ENCODE peak calls at places on chromosomes 1 and 21, in ten cellular contexts. One of them, this sample, is unnamed.

GRCh38 chr1:207876129-207876528 is 34.8 kb downstream of the CD34 start:
- DNase-seq in NCI-H1105: no peak
- DNase-seq in effector memory CD4-positive, alpha-beta T cell: no peak
- DNase-seq in PC-3: no peak
- DNase-seq in MV-4-11: peak; percentile 15
- DNase-seq in RPMI7951: no peak
- DNase-seq in posterior cingulate gyrus: no peak
- DNase-seq in Ammon's horn: no peak
- DNase-seq in T-helper 2 cell: no peak
- DNase-seq in stimulated activated CD8-positive, alpha-beta memory T cell treated with anti-CD3 and anti-CD28 coated beads, Interleukin-2, amount 100 ng/mL, for 1 hour: no peak
- DNase-seq in this sample: no peak

GRCh38 chr1:26020390-26020789 is 1.2 kb upstream of the EXTL1 start:
- DNase-seq in NCI-H1105: no peak
- DNase-seq in effector memory CD4-positive, alpha-beta T cell: no peak
- DNase-seq in PC-3: no peak
- DNase-seq in MV-4-11: no peak
- DNase-seq in RPMI7951: peak; percentile 59
- DNase-seq in posterior cingulate gyrus: peak; percentile 88
- DNase-seq in Ammon's horn: no peak
- DNase-seq in T-helper 2 cell: no peak
- DNase-seq in stimulated activated CD8-positive, alpha-beta memory T cell treated with anti-CD3 and anti-CD28 coated beads, Interleukin-2, amount 100 ng/mL, for 1 hour: no peak
- DNase-seq in this sample: no peak

GRCh38 chr1:116808476-116809180 is 54.4 kb downstream of the CD2 start:
- DNase-seq in NCI-H1105: no peak
- DNase-seq in effector memory CD4-positive, alpha-beta T cell: no peak
- DNase-seq in PC-3: no peak
- DNase-seq in MV-4-11: no peak
- DNase-seq in RPMI7951: no peak
- DNase-seq in posterior cingulate gyrus: no peak
- DNase-seq in Ammon's horn: no peak
- DNase-seq in T-helper 2 cell: no peak
- DNase-seq in stimulated activated CD8-positive, alpha-beta memory T cell treated with anti-CD3 and anti-CD28 coated beads, Interleukin-2, amount 100 ng/mL, for 1 hour: no peak
- DNase-seq in this sample: no peak

GRCh38 chr21:38985423-38986378 is 180.0 kb downstream of the ETS2 start:
- DNase-seq in NCI-H1105: peak; percentile 89
- DNase-seq in effector memory CD4-positive, alpha-beta T cell: no peak
- DNase-seq in PC-3: no peak
- DNase-seq in MV-4-11: peak; percentile 97
- DNase-seq in RPMI7951: peak; percentile 99
- DNase-seq in posterior cingulate gyrus: no peak
- DNase-seq in Ammon's horn: peak; percentile 37
- DNase-seq in T-helper 2 cell: peak; percentile 3
- DNase-seq in stimulated activated CD8-positive, alpha-beta memory T cell treated with anti-CD3 and anti-CD28 coated beads, Interleukin-2, amount 100 ng/mL, for 1 hour: no peak
- DNase-seq in this sample: no peak

GRCh38 chr1:58573705-58574591 is 3.1 kb downstream of the TACSTD2 start:
- DNase-seq in NCI-H1105: no peak
- DNase-seq in effector memory CD4-positive, alpha-beta T cell: peak; percentile 14
- DNase-seq in PC-3: peak; percentile 35
- DNase-seq in MV-4-11: no peak
- DNase-seq in RPMI7951: peak; percentile 20
- DNase-seq in posterior cingulate gyrus: no peak
- DNase-seq in Ammon's horn: no peak
- DNase-seq in T-helper 2 cell: no peak
- DNase-seq in stimulated activated CD8-positive, alpha-beta memory T cell treated with anti-CD3 and anti-CD28 coated beads, Interleukin-2, amount 100 ng/mL, for 1 hour: no peak
- DNase-seq in this sample: no peak

GRCh38 chr1:53769780-53770179 is 30.8 kb upstream of the GLIS1 start:
- DNase-seq in NCI-H1105: no peak
- DNase-seq in effector memory CD4-positive, alpha-beta T cell: no peak
- DNase-seq in PC-3: no peak
- DNase-seq in MV-4-11: no peak
- DNase-seq in RPMI7951: no peak
- DNase-seq in posterior cingulate gyrus: no peak
- DNase-seq in Ammon's horn: no peak
- DNase-seq in T-helper 2 cell: no peak
- DNase-seq in stimulated activated CD8-positive, alpha-beta memory T cell treated with anti-CD3 and anti-CD28 coated beads, Interleukin-2, amount 100 ng/mL, for 1 hour: no peak
- DNase-seq in this sample: no peak

GRCh38 chr1:10170362-10170665 is 40.1 kb upstream of the KIF1B start:
- DNase-seq in NCI-H1105: no peak
- DNase-seq in effector memory CD4-positive, alpha-beta T cell: no peak
- DNase-seq in PC-3: peak; percentile 88
- DNase-seq in MV-4-11: peak; percentile 62
- DNase-seq in RPMI7951: no peak
- DNase-seq in posterior cingulate gyrus: no peak
- DNase-seq in Ammon's horn: no peak
- DNase-seq in T-helper 2 cell: no peak
- DNase-seq in stimulated activated CD8-positive, alpha-beta memory T cell treated with anti-CD3 and anti-CD28 coated beads, Interleukin-2, amount 100 ng/mL, for 1 hour: no peak
- DNase-seq in this sample: no peak

GRCh38 chr1:64823691-64824476 is 79.0 kb downstream of the RAVER2 start:
- DNase-seq in NCI-H1105: peak; percentile 72
- DNase-seq in effector memory CD4-positive, alpha-beta T cell: peak; percentile 47
- DNase-seq in PC-3: peak; percentile 84
- DNase-seq in MV-4-11: peak; percentile 44
- DNase-seq in RPMI7951: peak; percentile 67
- DNase-seq in posterior cingulate gyrus: peak; percentile 75
- DNase-seq in Ammon's horn: peak; percentile 85
- DNase-seq in T-helper 2 cell: peak; percentile 23
- DNase-seq in stimulated activated CD8-positive, alpha-beta memory T cell treated with anti-CD3 and anti-CD28 coated beads, Interleukin-2, amount 100 ng/mL, for 1 hour: peak; percentile 33
- DNase-seq in this sample: peak; percentile 67

GRCh38 chr1:156399355-156400125 is 30.5 kb downstream of the RHBG start:
- DNase-seq in NCI-H1105: no peak
- DNase-seq in effector memory CD4-positive, alpha-beta T cell: no peak
- DNase-seq in PC-3: no peak
- DNase-seq in MV-4-11: no peak
- DNase-seq in RPMI7951: no peak
- DNase-seq in posterior cingulate gyrus: no peak
- DNase-seq in Ammon's horn: no peak
- DNase-seq in T-helper 2 cell: no peak
- DNase-seq in stimulated activated CD8-positive, alpha-beta memory T cell treated with anti-CD3 and anti-CD28 coated beads, Interleukin-2, amount 100 ng/mL, for 1 hour: no peak
- DNase-seq in this sample: no peak

GRCh38 chr1:22229374-22229773 is 86.5 kb upstream of the WNT4 start:
- DNase-seq in NCI-H1105: no peak
- DNase-seq in effector memory CD4-positive, alpha-beta T cell: no peak
- DNase-seq in PC-3: peak; percentile 87
- DNase-seq in MV-4-11: no peak
- DNase-seq in RPMI7951: peak; percentile 25
- DNase-seq in posterior cingulate gyrus: peak; percentile 5
- DNase-seq in Ammon's horn: no peak
- DNase-seq in T-helper 2 cell: no peak
- DNase-seq in stimulated activated CD8-positive, alpha-beta memory T cell treated with anti-CD3 and anti-CD28 coated beads, Interleukin-2, amount 100 ng/mL, for 1 hour: no peak
- DNase-seq in this sample: no peak

GRCh38 chr1:33017175-33017574 is 19.5 kb downstream of the AK2 start:
- DNase-seq in NCI-H1105: no peak
- DNase-seq in effector memory CD4-positive, alpha-beta T cell: no peak
- DNase-seq in PC-3: no peak
- DNase-seq in MV-4-11: no peak
- DNase-seq in RPMI7951: no peak
- DNase-seq in posterior cingulate gyrus: no peak
- DNase-seq in Ammon's horn: no peak
- DNase-seq in T-helper 2 cell: no peak
- DNase-seq in stimulated activated CD8-positive, alpha-beta memory T cell treated with anti-CD3 and anti-CD28 coated beads, Interleukin-2, amount 100 ng/mL, for 1 hour: no peak
- DNase-seq in this sample: no peak

GRCh38 chr1:179038528-179039281 is 13.0 kb downstream of the FAM20B start:
- DNase-seq in NCI-H1105: no peak
- DNase-seq in effector memory CD4-positive, alpha-beta T cell: no peak
- DNase-seq in PC-3: no peak
- DNase-seq in MV-4-11: no peak
- DNase-seq in RPMI7951: no peak
- DNase-seq in posterior cingulate gyrus: no peak
- DNase-seq in Ammon's horn: no peak
- DNase-seq in T-helper 2 cell: no peak
- DNase-seq in stimulated activated CD8-positive, alpha-beta memory T cell treated with anti-CD3 and anti-CD28 coated beads, Interleukin-2, amount 100 ng/mL, for 1 hour: no peak
- DNase-seq in this sample: no peak

GRCh38 chr1:64100791-64101190 is 102.6 kb upstream of the UBE2U start:
- DNase-seq in NCI-H1105: no peak
- DNase-seq in effector memory CD4-positive, alpha-beta T cell: no peak
- DNase-seq in PC-3: no peak
- DNase-seq in MV-4-11: no peak
- DNase-seq in RPMI7951: no peak
- DNase-seq in posterior cingulate gyrus: no peak
- DNase-seq in Ammon's horn: no peak
- DNase-seq in T-helper 2 cell: no peak
- DNase-seq in stimulated activated CD8-positive, alpha-beta memory T cell treated with anti-CD3 and anti-CD28 coated beads, Interleukin-2, amount 100 ng/mL, for 1 hour: no peak
- DNase-seq in this sample: no peak

GRCh38 chr1:53621144-53621543 is 117.8 kb downstream of the GLIS1 start:
- DNase-seq in NCI-H1105: no peak
- DNase-seq in effector memory CD4-positive, alpha-beta T cell: no peak
- DNase-seq in PC-3: no peak
- DNase-seq in MV-4-11: no peak
- DNase-seq in RPMI7951: no peak
- DNase-seq in posterior cingulate gyrus: no peak
- DNase-seq in Ammon's horn: no peak
- DNase-seq in T-helper 2 cell: no peak
- DNase-seq in stimulated activated CD8-positive, alpha-beta memory T cell treated with anti-CD3 and anti-CD28 coated beads, Interleukin-2, amount 100 ng/mL, for 1 hour: no peak
- DNase-seq in this sample: no peak

GRCh38 chr1:226632169-226632884 is 83.8 kb downstream of the STUM start:
- DNase-seq in NCI-H1105: no peak
- DNase-seq in effector memory CD4-positive, alpha-beta T cell: no peak
- DNase-seq in PC-3: no peak
- DNase-seq in MV-4-11: no peak
- DNase-seq in RPMI7951: no peak
- DNase-seq in posterior cingulate gyrus: peak; percentile 35
- DNase-seq in Ammon's horn: no peak
- DNase-seq in T-helper 2 cell: no peak
- DNase-seq in stimulated activated CD8-positive, alpha-beta memory T cell treated with anti-CD3 and anti-CD28 coated beads, Interleukin-2, amount 100 ng/mL, for 1 hour: no peak
- DNase-seq in this sample: no peak

GRCh38 chr1:54816130-54816529 is 15.0 kb upstream of the TTC22 start:
- DNase-seq in NCI-H1105: no peak
- DNase-seq in effector memory CD4-positive, alpha-beta T cell: no peak
- DNase-seq in PC-3: no peak
- DNase-seq in MV-4-11: no peak
- DNase-seq in RPMI7951: no peak
- DNase-seq in posterior cingulate gyrus: no peak
- DNase-seq in Ammon's horn: no peak
- DNase-seq in T-helper 2 cell: no peak
- DNase-seq in stimulated activated CD8-positive, alpha-beta memory T cell treated with anti-CD3 and anti-CD28 coated beads, Interleukin-2, amount 100 ng/mL, for 1 hour: no peak
- DNase-seq in this sample: no peak

GRCh38 chr1:230248876-230249275 is 177.3 kb downstream of the PGBD5 start:
- DNase-seq in NCI-H1105: no peak
- DNase-seq in effector memory CD4-positive, alpha-beta T cell: no peak
- DNase-seq in PC-3: no peak
- DNase-seq in MV-4-11: no peak
- DNase-seq in RPMI7951: no peak
- DNase-seq in posterior cingulate gyrus: no peak
- DNase-seq in Ammon's horn: no peak
- DNase-seq in T-helper 2 cell: no peak
- DNase-seq in stimulated activated CD8-positive, alpha-beta memory T cell treated with anti-CD3 and anti-CD28 coated beads, Interleukin-2, amount 100 ng/mL, for 1 hour: no peak
- DNase-seq in this sample: no peak

GRCh38 chr21:29304577-29304976 is 5.9 kb downstream of the BACH1 start:
- DNase-seq in NCI-H1105: no peak
- DNase-seq in effector memory CD4-positive, alpha-beta T cell: no peak
- DNase-seq in PC-3: no peak
- DNase-seq in MV-4-11: peak; percentile 34
- DNase-seq in RPMI7951: no peak
- DNase-seq in posterior cingulate gyrus: no peak
- DNase-seq in Ammon's horn: no peak
- DNase-seq in T-helper 2 cell: no peak
- DNase-seq in stimulated activated CD8-positive, alpha-beta memory T cell treated with anti-CD3 and anti-CD28 coated beads, Interleukin-2, amount 100 ng/mL, for 1 hour: no peak
- DNase-seq in this sample: no peak

GRCh38 chr1:113747376-113747775 is 11.9 kb downstream of the PHTF1 start:
- DNase-seq in NCI-H1105: no peak
- DNase-seq in effector memory CD4-positive, alpha-beta T cell: no peak
- DNase-seq in PC-3: no peak
- DNase-seq in MV-4-11: no peak
- DNase-seq in RPMI7951: no peak
- DNase-seq in posterior cingulate gyrus: no peak
- DNase-seq in Ammon's horn: no peak
- DNase-seq in T-helper 2 cell: no peak
- DNase-seq in stimulated activated CD8-positive, alpha-beta memory T cell treated with anti-CD3 and anti-CD28 coated beads, Interleukin-2, amount 100 ng/mL, for 1 hour: no peak
- DNase-seq in this sample: no peak

GRCh38 chr1:153977250-153978240 is at the start of gene JTB:
- DNase-seq in NCI-H1105: peak; percentile 80
- DNase-seq in effector memory CD4-positive, alpha-beta T cell: peak; percentile 78
- DNase-seq in PC-3: peak; percentile 89
- DNase-seq in MV-4-11: peak; percentile 71
- DNase-seq in RPMI7951: peak; percentile 74
- DNase-seq in posterior cingulate gyrus: peak; percentile 97
- DNase-seq in Ammon's horn: peak; percentile 93
- DNase-seq in T-helper 2 cell: peak; percentile 78
- DNase-seq in stimulated activated CD8-positive, alpha-beta memory T cell treated with anti-CD3 and anti-CD28 coated beads, Interleukin-2, amount 100 ng/mL, for 1 hour: peak; percentile 69
- DNase-seq in this sample: peak; percentile 87

GRCh38 chr1:201769966-201770365 is 59.0 kb upstream of the IPO9 start:
- DNase-seq in NCI-H1105: no peak
- DNase-seq in effector memory CD4-positive, alpha-beta T cell: no peak
- DNase-seq in PC-3: no peak
- DNase-seq in MV-4-11: no peak
- DNase-seq in RPMI7951: peak; percentile 79
- DNase-seq in posterior cingulate gyrus: peak; percentile 90
- DNase-seq in Ammon's horn: peak; percentile 98
- DNase-seq in T-helper 2 cell: no peak
- DNase-seq in stimulated activated CD8-positive, alpha-beta memory T cell treated with anti-CD3 and anti-CD28 coated beads, Interleukin-2, amount 100 ng/mL, for 1 hour: no peak
- DNase-seq in this sample: peak; percentile 66

GRCh38 chr1:15343729-15344128 is 66.0 kb upstream of the EFHD2 start:
- DNase-seq in NCI-H1105: peak; percentile 4
- DNase-seq in effector memory CD4-positive, alpha-beta T cell: no peak
- DNase-seq in PC-3: no peak
- DNase-seq in MV-4-11: no peak
- DNase-seq in RPMI7951: peak; percentile 52
- DNase-seq in posterior cingulate gyrus: no peak
- DNase-seq in Ammon's horn: no peak
- DNase-seq in T-helper 2 cell: no peak
- DNase-seq in stimulated activated CD8-positive, alpha-beta memory T cell treated with anti-CD3 and anti-CD28 coated beads, Interleukin-2, amount 100 ng/mL, for 1 hour: no peak
- DNase-seq in this sample: no peak

GRCh38 chr1:68229927-68230812 is 2.2 kb downstream of the WLS start:
- DNase-seq in NCI-H1105: peak; percentile 63
- DNase-seq in effector memory CD4-positive, alpha-beta T cell: no peak
- DNase-seq in PC-3: no peak
- DNase-seq in MV-4-11: no peak
- DNase-seq in RPMI7951: peak; percentile 15
- DNase-seq in posterior cingulate gyrus: no peak
- DNase-seq in Ammon's horn: no peak
- DNase-seq in T-helper 2 cell: no peak
- DNase-seq in stimulated activated CD8-positive, alpha-beta memory T cell treated with anti-CD3 and anti-CD28 coated beads, Interleukin-2, amount 100 ng/mL, for 1 hour: no peak
- DNase-seq in this sample: no peak

GRCh38 chr1:168348146-168348709 is 67.6 kb downstream of the TBX19 start:
- DNase-seq in NCI-H1105: no peak
- DNase-seq in effector memory CD4-positive, alpha-beta T cell: no peak
- DNase-seq in PC-3: peak; percentile 70
- DNase-seq in MV-4-11: no peak
- DNase-seq in RPMI7951: peak; percentile 60
- DNase-seq in posterior cingulate gyrus: no peak
- DNase-seq in Ammon's horn: no peak
- DNase-seq in T-helper 2 cell: no peak
- DNase-seq in stimulated activated CD8-positive, alpha-beta memory T cell treated with anti-CD3 and anti-CD28 coated beads, Interleukin-2, amount 100 ng/mL, for 1 hour: no peak
- DNase-seq in this sample: no peak

GRCh38 chr1:8903410-8903809 is 24.9 kb upstream of the ENO1 start:
- DNase-seq in NCI-H1105: no peak
- DNase-seq in effector memory CD4-positive, alpha-beta T cell: no peak
- DNase-seq in PC-3: peak; percentile 37
- DNase-seq in MV-4-11: no peak
- DNase-seq in RPMI7951: peak; percentile 60
- DNase-seq in posterior cingulate gyrus: no peak
- DNase-seq in Ammon's horn: no peak
- DNase-seq in T-helper 2 cell: no peak
- DNase-seq in stimulated activated CD8-positive, alpha-beta memory T cell treated with anti-CD3 and anti-CD28 coated beads, Interleukin-2, amount 100 ng/mL, for 1 hour: no peak
- DNase-seq in this sample: no peak

GRCh38 chr1:78229344-78229743 is 183.6 kb downstream of the GIPC2 start:
- DNase-seq in NCI-H1105: no peak
- DNase-seq in effector memory CD4-positive, alpha-beta T cell: no peak
- DNase-seq in PC-3: peak; percentile 86
- DNase-seq in MV-4-11: no peak
- DNase-seq in RPMI7951: peak; percentile 83
- DNase-seq in posterior cingulate gyrus: no peak
- DNase-seq in Ammon's horn: no peak
- DNase-seq in T-helper 2 cell: no peak
- DNase-seq in stimulated activated CD8-positive, alpha-beta memory T cell treated with anti-CD3 and anti-CD28 coated beads, Interleukin-2, amount 100 ng/mL, for 1 hour: no peak
- DNase-seq in this sample: no peak

GRCh38 chr21:18443686-18444085 is 40.1 kb upstream of the TMPRSS15 start:
- DNase-seq in NCI-H1105: no peak
- DNase-seq in effector memory CD4-positive, alpha-beta T cell: no peak
- DNase-seq in PC-3: no peak
- DNase-seq in MV-4-11: no peak
- DNase-seq in RPMI7951: no peak
- DNase-seq in posterior cingulate gyrus: no peak
- DNase-seq in Ammon's horn: no peak
- DNase-seq in T-helper 2 cell: no peak
- DNase-seq in stimulated activated CD8-positive, alpha-beta memory T cell treated with anti-CD3 and anti-CD28 coated beads, Interleukin-2, amount 100 ng/mL, for 1 hour: no peak
- DNase-seq in this sample: no peak

GRCh38 chr1:179883040-179883501 is 986 bp downstream of the TOR1AIP1 start:
- DNase-seq in NCI-H1105: no peak
- DNase-seq in effector memory CD4-positive, alpha-beta T cell: peak; percentile 26
- DNase-seq in PC-3: no peak
- DNase-seq in MV-4-11: peak; percentile 63
- DNase-seq in RPMI7951: no peak
- DNase-seq in posterior cingulate gyrus: no peak
- DNase-seq in Ammon's horn: no peak
- DNase-seq in T-helper 2 cell: no peak
- DNase-seq in stimulated activated CD8-positive, alpha-beta memory T cell treated with anti-CD3 and anti-CD28 coated beads, Interleukin-2, amount 100 ng/mL, for 1 hour: no peak
- DNase-seq in this sample: no peak

This sample was measured in hypothalamus.